ENCODE peak calls at places on chromosomes 2 and 18, in nine cellular contexts. H, R, J, B, O, N, U, G and C are unnamed samples.

GRCh38 chr18:68837665-68838390 is 39.9 kb downstream of the CCDC102B start:
- DNase-seq in R (no peak), H (peak; percentile 30), O (no peak), N (no peak), B (no peak), J (no peak), G (no peak), U (no peak), C (no peak)

GRCh38 chr2:98937906-98938305 is 1.9 kb upstream of the CRACDL start:
- DNase-seq in U (no peak), B (peak; percentile 12), O (no peak), J (no peak), N (no peak), H (no peak), G (no peak), R (no peak), C (no peak)

GRCh38 chr2:38708900-38709321 is 42.2 kb downstream of the SRSF7 start:
- DNase-seq in U (no peak), G (no peak), H (no peak), N (no peak), R (no peak), O (no peak), B (no peak), J (peak; percentile 63), C (no peak)

GRCh38 chr2:177692828-177693269 is 300.3 kb downstream of the AGPS start:
- DNase-seq in B (no peak), G (no peak), R (no peak), J (peak; percentile 55), U (no peak), H (peak; percentile 77), O (no peak), N (peak; percentile 90), C (no peak)

GRCh38 chr2:27587025-27587424 is 4.2 kb downstream of the ZNF512 start:
- DNase-seq in R (no peak), N (no peak), J (no peak), O (no peak), G (no peak), H (no peak), U (no peak), B (no peak), C (no peak)

GRCh38 chr2:220178991-220179695 is 551.7 kb downstream of the SLC4A3 start:
- DNase-seq in G (no peak), H (no peak), B (no peak), O (no peak), R (no peak), N (peak; percentile 79), J (no peak), U (no peak), C (no peak)

GRCh38 chr2:144426981-144427479 is 92.9 kb downstream of the ZEB2 start:
- DNase-seq in B (no peak), H (peak; percentile 18), U (no peak), O (no peak), N (no peak), G (peak; percentile 82), J (no peak), R (no peak), C (no peak)

GRCh38 chr18:10726198-10727068 is 200.6 kb downstream of the NAPG start:
- DNase-seq in B (peak; percentile 44), N (peak; percentile 23), R (peak; percentile 29), J (no peak), U (peak; percentile 8), G (no peak), H (no peak), O (no peak), C (no peak)

GRCh38 chr2:235551965-235552364 is 58.1 kb downstream of the AGAP1 start:
- DNase-seq in H (peak; percentile 70), G (peak; percentile 81), N (peak; percentile 34), R (no peak), J (peak; percentile 88), B (no peak), O (no peak), U (peak; percentile 80), C (no peak)
- TF ChIP-seq CTCF in H (peak; percentile 57), G (peak; percentile 86), N (peak; percentile 48), R (no peak), J (peak; percentile 82), B (no peak), O (peak; percentile 45), U (peak; percentile 49), C (no peak)

GRCh38 chr2:68905116-68905515 is 33.9 kb upstream of the BMP10 start:
- DNase-seq in U (no peak), H (no peak), B (no peak), N (no peak), O (no peak), G (no peak), J (no peak), R (no peak), C (no peak)

GRCh38 chr2:68901199-68901515 is 30.0 kb upstream of the BMP10 start:
- DNase-seq in J (peak; percentile 74), O (no peak), U (no peak), B (no peak), G (peak; percentile 40), H (peak; percentile 34), N (peak; percentile 28), R (no peak), C (no peak)

GRCh38 chr2:68901561-68901960 is 30.4 kb upstream of the BMP10 start:
- DNase-seq in O (no peak), B (no peak), U (no peak), J (no peak), H (no peak), R (no peak), N (no peak), G (no peak), C (no peak)

GRCh38 chr2:68900496-68901198 is 29.4 kb upstream of the BMP10 start:
- DNase-seq in N (no peak), R (no peak), B (no peak), U (no peak), H (no peak), O (no peak), G (no peak), J (no peak), C (no peak)
- TF ChIP-seq CTCF in N (no peak), R (no peak), B (no peak), U (no peak), H (no peak), O (no peak), G (no peak), J (no peak), C (no peak)

GRCh38 chr2:7999683-8000476 is 682.0 kb upstream of the ID2 start:
- DNase-seq in N (peak; percentile 13), U (no peak), R (no peak), H (no peak), O (peak; percentile 36), G (peak; percentile 27), J (no peak), B (no peak), C (no peak)

GRCh38 chr2:8004250-8004681 is 677.6 kb upstream of the ID2 start:
- DNase-seq in U (peak; percentile 39), O (peak; percentile 26), B (peak; percentile 52), G (no peak), J (no peak), N (peak; percentile 79), R (peak; percentile 66), H (peak; percentile 83), C (no peak)

GRCh38 chr2:8003462-8004075 is 678.3 kb upstream of the ID2 start:
- DNase-seq in U (peak; percentile 24), B (no peak), O (peak; percentile 22), H (no peak), G (no peak), N (no peak), R (no peak), J (no peak), C (no peak)

GRCh38 chr2:8002765-8003393 is 679.0 kb upstream of the ID2 start:
- DNase-seq in H (no peak), R (peak; percentile 51), N (no peak), J (no peak), B (peak; percentile 39), G (no peak), O (no peak), U (no peak), C (no peak)

DNA sequence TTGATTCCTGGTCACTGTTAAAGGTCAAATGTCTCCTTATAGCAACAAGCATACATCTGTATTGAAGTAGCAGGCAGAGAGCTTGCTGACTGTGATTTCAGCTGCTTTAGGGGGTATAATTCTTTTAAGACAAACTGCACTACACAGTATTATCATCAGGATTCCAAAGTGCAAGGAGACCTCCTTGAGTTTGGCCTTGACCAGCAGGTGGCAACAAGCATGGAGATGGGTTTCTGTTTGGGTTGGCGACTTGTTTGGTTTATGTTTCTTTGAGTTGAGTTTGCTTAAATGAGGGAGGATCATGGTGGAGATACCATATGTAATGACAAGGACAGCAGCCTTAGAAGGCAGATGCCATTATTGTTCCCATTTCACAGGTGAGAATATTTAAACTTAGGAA is 681.0 kb upstream of the ID2 start:
- DNase-seq in N (no peak), R (no peak), G (no peak), U (peak; percentile 8), B (no peak), O (no peak), J (no peak), H (peak; percentile 23), C (no peak)
- TF ChIP-seq CTCF in N (peak; percentile 4), R (no peak), G (no peak), U (no peak), B (peak; percentile 24), O (no peak), J (peak; percentile 66), H (no peak), C (no peak)

DNA sequence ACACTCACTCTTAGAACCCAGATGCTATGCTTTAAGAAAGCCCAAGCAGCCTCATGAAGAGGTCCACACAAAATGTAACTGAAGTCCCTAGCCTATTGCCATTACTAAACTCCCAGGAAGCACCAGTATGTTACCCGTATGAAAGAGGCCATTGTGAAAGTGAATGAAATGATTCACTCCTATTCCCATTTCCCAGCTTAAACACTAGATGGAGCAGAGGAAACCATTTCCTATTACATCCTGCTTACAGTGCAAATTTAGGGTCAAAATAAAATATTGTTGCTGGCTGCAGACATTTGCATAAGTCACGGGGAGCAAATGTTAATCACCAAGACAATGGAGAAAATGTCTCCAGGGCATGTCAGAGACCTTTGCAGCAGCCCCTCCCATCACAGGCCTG is 989.7 kb upstream of the CRIM1 start:
- DNase-seq in O (no peak), U (no peak), G (no peak), R (no peak), J (no peak), B (no peak), N (no peak), H (peak; percentile 27), C (no peak)
- TF ChIP-seq CTCF in O (no peak), U (no peak), G (no peak), R (no peak), J (no peak), B (no peak), N (no peak), H (no peak), C (no peak)

GRCh38 chr18:48317781-48318381 is 91.3 kb downstream of the ZBTB7C start:
- DNase-seq in G (no peak), B (no peak), U (no peak), H (no peak), O (no peak), R (no peak), J (no peak), N (no peak), C (no peak)
- TF ChIP-seq CTCF in G (no peak), B (no peak), U (no peak), H (peak; percentile 29), O (no peak), R (no peak), J (peak; percentile 68), N (no peak), C (peak; percentile 2)

GRCh38 chr2:88517759-88518201 is 65.3 kb upstream of the FOXI3 start:
- DNase-seq in R (no peak), O (no peak), U (no peak), G (no peak), B (no peak), N (no peak), J (peak; percentile 76), H (no peak), C (no peak)
- TF ChIP-seq CTCF in R (no peak), O (no peak), U (no peak), G (no peak), B (no peak), N (no peak), J (no peak), H (no peak), C (no peak)